ENCODE peak calls at places on chromosomes 12 and 14, in ten cellular contexts. S, L, F, G, Y, J, D, C, P and K are unnamed samples.

GRCh38 chr12:49519574-49519936 is 19.3 kb upstream of the KCNH3 start:
- DNase-seq in S (no peak), L (no peak), F (no peak), G (no peak), Y (no peak), J (no peak), D (no peak), C (no peak), P (no peak), K (no peak)

GRCh38 chr14:49861923-49862673 is 9.5 kb upstream of the NEMF start:
- DNase-seq in S (peak), L (peak), F (peak), G (peak), Y (peak), J (peak), D (peak), C (peak), P (peak), K (peak)

GRCh38 chr12:115979851-115980250 is 297.6 kb downstream of the MED13L start:
- DNase-seq in S (no peak), L (no peak), F (no peak), G (no peak), Y (no peak), J (no peak), D (no peak), C (no peak), P (no peak), K (no peak)

GRCh38 chr14:77962731-77963520 is 163.0 kb downstream of the ADCK1 start:
- DNase-seq in S (no peak), L (no peak), F (no peak), G (no peak), Y (no peak), J (no peak), D (no peak), C (no peak), P (no peak), K (no peak)

GRCh38 chr12:114780746-114781399 is 96.9 kb upstream of the TBX3 start:
- DNase-seq in S (no peak), L (no peak), F (no peak), G (no peak), Y (no peak), J (no peak), D (no peak), C (no peak), P (no peak), K (no peak)

GRCh38 chr12:10235761-10236631 is 23.3 kb downstream of the GABARAPL1 start:
- DNase-seq in S (no peak), L (peak), F (no peak), G (no peak), Y (peak), J (no peak), D (no peak), C (no peak), P (no peak), K (no peak)

GRCh38 chr14:101960225-101960624 is 4.1 kb upstream of the DYNC1H1 start:
- DNase-seq in S (no peak), L (no peak), F (no peak), G (no peak), Y (no peak), J (peak), D (no peak), C (no peak), P (no peak), K (no peak)

GRCh38 chr14:105490318-105490571 is 801 bp upstream of the TEDC1 start:
- DNase-seq in S (no peak), L (peak), F (peak), G (no peak), Y (no peak), J (no peak), D (no peak), C (no peak), P (no peak), K (no peak)

GRCh38 chr12:122909442-122910288 is 13.7 kb upstream of the VPS37B start:
- DNase-seq in S (no peak), L (peak), F (no peak), G (no peak), Y (no peak), J (no peak), D (no peak), C (no peak), P (no peak), K (no peak)

GRCh38 chr14:58747181-58747580 is 109.4 kb downstream of the DACT1 start:
- DNase-seq in S (peak), L (peak), F (peak), G (no peak), Y (no peak), J (no peak), D (no peak), C (peak), P (peak), K (no peak)

GRCh38 chr12:51941669-51942455 is 9.6 kb upstream of the ACVR1B start:
- DNase-seq in S (no peak), L (no peak), F (no peak), G (no peak), Y (no peak), J (no peak), D (no peak), C (peak), P (peak), K (peak)

GRCh38 chr12:82841379-82841778 is 154.7 kb downstream of the TMTC2 start:
- DNase-seq in S (no peak), L (no peak), F (no peak), G (no peak), Y (no peak), J (no peak), D (no peak), C (no peak), P (no peak), K (no peak)

GRCh38 chr14:99339551-99339950 is 67.6 kb upstream of the BCL11B start:
- DNase-seq in S (no peak), L (no peak), F (no peak), G (no peak), Y (no peak), J (no peak), D (no peak), C (no peak), P (no peak), K (no peak)

GRCh38 chr12:1494856-1495255 is 99.5 kb downstream of the FBXL14 start:
- DNase-seq in S (no peak), L (no peak), F (no peak), G (no peak), Y (no peak), J (no peak), D (no peak), C (no peak), P (no peak), K (peak)

GRCh38 chr12:14273911-14274306 is 91.6 kb upstream of the ATF7IP start:
- DNase-seq in S (no peak), L (no peak), F (no peak), G (no peak), Y (no peak), J (no peak), D (no peak), C (no peak), P (no peak), K (no peak)

GRCh38 chr12:111057726-111058125 is 137.3 kb upstream of the MYL2 start:
- DNase-seq in S (no peak), L (no peak), F (no peak), G (no peak), Y (no peak), J (no peak), D (no peak), C (no peak), P (no peak), K (no peak)

GRCh38 chr14:96039633-96040311 is 610 bp downstream of the C14orf132 start:
- DNase-seq in S (no peak), L (no peak), F (peak), G (no peak), Y (peak), J (peak), D (no peak), C (no peak), P (no peak), K (no peak)

GRCh38 chr14:105075364-105076295 is 10.4 kb upstream of the GPR132 start:
- DNase-seq in S (no peak), L (no peak), F (no peak), G (peak), Y (peak), J (no peak), D (peak), C (no peak), P (no peak), K (no peak)

GRCh38 chr12:62631531-62632520 is 165.2 kb downstream of the MON2 start:
- DNase-seq in S (peak), L (peak), F (peak), G (peak), Y (peak), J (peak), D (peak), C (peak), P (peak), K (no peak)

GRCh38 chr14:105087963-105088811 is 23.0 kb upstream of the GPR132 start:
- DNase-seq in S (peak), L (peak), F (peak), G (peak), Y (peak), J (peak), D (no peak), C (peak), P (peak), K (peak)

GRCh38 chr12:109467978-109468676 is 9.0 kb downstream of the KCTD10 start:
- DNase-seq in S (no peak), L (no peak), F (no peak), G (no peak), Y (no peak), J (no peak), D (no peak), C (no peak), P (no peak), K (no peak)

GRCh38 chr14:56841611-56842010 is 31.3 kb upstream of the OTX2 start:
- DNase-seq in S (no peak), L (no peak), F (no peak), G (no peak), Y (no peak), J (no peak), D (no peak), C (no peak), P (no peak), K (no peak)

GRCh38 chr12:32159925-32160324 is 53.3 kb downstream of the BICD1 start:
- DNase-seq in S (no peak), L (no peak), F (no peak), G (no peak), Y (no peak), J (no peak), D (no peak), C (peak), P (no peak), K (no peak)

GRCh38 chr12:120628919-120629318 is 11.5 kb upstream of the CABP1 start:
- DNase-seq in S (no peak), L (peak), F (no peak), G (no peak), Y (peak), J (peak), D (no peak), C (no peak), P (no peak), K (no peak)

GRCh38 chr14:85528080-85528881 is 1.7 kb upstream of the FLRT2 start:
- DNase-seq in S (no peak), L (peak), F (no peak), G (no peak), Y (peak), J (peak), D (peak), C (peak), P (no peak), K (peak)

GRCh38 chr12:132019891-132020290 is 70.1 kb downstream of the EP400 start:
- DNase-seq in S (no peak), L (no peak), F (no peak), G (no peak), Y (no peak), J (no peak), D (no peak), C (no peak), P (no peak), K (no peak)

GRCh38 chr12:76030378-76031080 is 1.0 kb downstream of the PHLDA1 start:
- DNase-seq in S (no peak), L (peak), F (peak), G (peak), Y (peak), J (peak), D (peak), C (no peak), P (no peak), K (no peak)

GRCh38 chr12:6667559-6668210 is 4.8 kb upstream of the ING4 start:
- DNase-seq in S (no peak), L (no peak), F (no peak), G (no peak), Y (no peak), J (no peak), D (no peak), C (no peak), P (no peak), K (no peak)

GRCh38 chr12:94553130-94553519 is 93.5 kb upstream of the CEP83 start:
- DNase-seq in S (no peak), L (no peak), F (no peak), G (no peak), Y (no peak), J (no peak), D (no peak), C (peak), P (no peak), K (no peak)

GRCh38 chr14:99755629-99756603 is 37.3 kb upstream of the EML1 start:
- DNase-seq in S (peak), L (peak), F (peak), G (no peak), Y (no peak), J (no peak), D (peak), C (peak), P (peak), K (peak)

GRCh38 chr12:67364228-67364627 is 95.1 kb downstream of the CAND1 start:
- DNase-seq in S (no peak), L (no peak), F (no peak), G (no peak), Y (no peak), J (no peak), D (no peak), C (no peak), P (no peak), K (no peak)

GRCh38 chr12:45076417-45077031 is 25.6 kb upstream of the DBX2 start:
- DNase-seq in S (no peak), L (no peak), F (no peak), G (no peak), Y (peak), J (no peak), D (no peak), C (no peak), P (no peak), K (no peak)

GRCh38 chr12:114013601-114014345 is 47.6 kb upstream of the RBM19 start:
- DNase-seq in S (no peak), L (no peak), F (no peak), G (no peak), Y (no peak), J (peak), D (no peak), C (peak), P (no peak), K (no peak)

GRCh38 chr12:47817272-47818006 is 2.3 kb downstream of the HDAC7 start:
- DNase-seq in S (no peak), L (no peak), F (no peak), G (no peak), Y (no peak), J (no peak), D (peak), C (no peak), P (no peak), K (no peak)
- TF ChIP-seq CTCF in S (no peak), L (no peak), F (no peak), G (no peak), Y (no peak), J (no peak), D (no peak), C (no peak), P (no peak), K (peak)

GRCh38 chr14:53217283-53217994 is 64.3 kb upstream of the DDHD1 start:
- DNase-seq in S (peak), L (peak), F (peak), G (peak), Y (peak), J (peak), D (peak), C (peak), P (peak), K (peak)
- TF ChIP-seq CTCF in S (no peak), L (peak), F (peak), G (no peak), Y (peak), J (peak), D (peak), C (peak), P (no peak), K (peak)

DNA sequence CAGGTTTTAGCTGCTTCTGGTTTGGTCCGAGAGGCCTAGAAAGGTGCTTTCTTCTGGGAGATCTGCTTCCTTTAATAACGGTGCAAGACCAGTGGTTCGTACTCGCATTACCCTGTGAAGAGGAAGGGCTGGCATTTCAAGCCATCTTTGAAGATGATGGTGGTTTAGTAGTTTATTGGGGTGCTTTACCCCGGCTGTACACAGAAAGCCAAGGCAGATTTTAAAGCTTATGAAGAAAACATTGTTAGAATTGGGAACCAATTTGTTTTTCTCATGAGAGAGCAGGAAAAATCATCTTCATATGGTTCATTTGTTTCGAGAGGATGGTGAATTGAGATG is 3.6 kb downstream of the CCND2 start:
- DNase-seq in S (no peak), L (no peak), F (no peak), G (no peak), Y (no peak), J (no peak), D (no peak), C (no peak), P (no peak), K (no peak)
- TF ChIP-seq CTCF in S (no peak), L (no peak), F (no peak), G (peak), Y (peak), J (peak), D (no peak), C (no peak), P (no peak), K (peak)

GRCh38 chr14:37888234-37888633 is 292.8 kb downstream of the TTC6 start:
- DNase-seq in S (no peak), L (no peak), F (no peak), G (no peak), Y (no peak), J (no peak), D (no peak), C (no peak), P (no peak), K (no peak)

GRCh38 chr14:37894463-37894862 is 299.0 kb downstream of the TTC6 start:
- DNase-seq in S (no peak), L (no peak), F (no peak), G (no peak), Y (no peak), J (no peak), D (no peak), C (no peak), P (no peak), K (no peak)

GRCh38 chr14:37889087-37889486 is 293.7 kb downstream of the TTC6 start:
- DNase-seq in S (no peak), L (no peak), F (no peak), G (no peak), Y (no peak), J (no peak), D (no peak), C (no peak), P (no peak), K (no peak)

GRCh38 chr14:37890095-37890494 is 294.7 kb downstream of the TTC6 start:
- DNase-seq in S (no peak), L (no peak), F (no peak), G (no peak), Y (no peak), J (no peak), D (no peak), C (no peak), P (no peak), K (no peak)
- TF ChIP-seq CTCF in S (no peak), L (no peak), F (no peak), G (no peak), Y (peak), J (peak), D (no peak), C (peak), P (no peak), K (peak)

DNA sequence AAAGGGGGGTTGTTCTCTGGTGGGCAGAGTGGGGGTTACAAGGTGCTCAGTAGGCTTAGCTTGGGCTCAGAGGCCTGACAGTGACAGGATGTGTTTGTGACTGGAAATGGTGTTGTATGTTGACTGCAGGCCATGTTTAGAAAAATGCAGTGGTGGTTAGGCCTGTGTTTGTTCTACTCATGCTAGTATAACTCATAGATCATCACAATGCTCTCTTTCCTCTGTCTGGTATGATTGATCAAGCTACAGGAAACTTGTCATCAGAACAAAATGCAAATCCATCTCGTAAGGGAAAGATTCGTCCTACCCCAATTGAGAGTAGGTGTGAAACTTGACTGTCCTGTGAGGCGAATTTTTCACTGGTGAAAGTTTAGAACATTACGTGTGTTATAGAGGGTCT is 11.8 kb downstream of the TPH2 start:
- DNase-seq in S (no peak), L (no peak), F (no peak), G (no peak), Y (no peak), J (no peak), D (no peak), C (no peak), P (no peak), K (no peak)
- TF ChIP-seq CTCF in S (no peak), L (no peak), F (no peak), G (no peak), Y (no peak), J (no peak), D (no peak), C (no peak), P (no peak), K (no peak)

DNA sequence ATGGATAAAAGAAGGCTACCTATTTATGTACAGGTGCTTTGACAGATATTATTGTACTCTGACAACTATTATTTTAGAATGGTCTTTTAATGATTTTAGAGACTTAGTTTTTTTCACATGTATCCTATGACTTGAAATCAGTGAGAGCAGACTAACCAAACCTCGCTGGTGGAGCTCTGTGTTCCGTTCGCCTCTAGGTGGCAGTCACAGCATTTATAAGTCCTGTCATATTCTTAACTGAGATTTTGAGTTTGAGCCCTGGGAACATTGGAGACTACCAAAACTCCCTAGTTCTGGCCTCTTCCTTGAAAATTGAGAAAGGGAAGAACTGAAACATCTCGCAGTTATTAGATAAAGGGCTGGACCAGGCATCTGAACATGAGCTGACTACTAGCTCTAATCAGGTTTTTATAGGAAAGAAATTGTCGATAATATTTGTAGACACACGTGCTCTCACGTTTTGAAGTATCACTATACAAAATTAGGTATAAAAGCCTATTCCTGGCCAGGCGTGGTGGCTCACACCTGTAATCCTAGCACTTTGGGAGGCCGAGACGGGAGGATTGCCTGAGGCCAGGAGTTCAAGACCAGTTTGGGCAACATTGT is 48.3 kb downstream of the TTLL5 start:
- DNase-seq in S (peak), L (peak), F (peak), G (no peak), Y (peak), J (peak), D (peak), C (peak), P (no peak), K (peak)
- TF ChIP-seq CTCF in S (peak), L (peak), F (peak), G (peak), Y (peak), J (peak), D (peak), C (peak), P (peak), K (peak)

GRCh38 chr12:42915426-42915825 is 325.9 kb upstream of the PRICKLE1 start:
- DNase-seq in S (no peak), L (no peak), F (no peak), G (no peak), Y (no peak), J (no peak), D (no peak), C (no peak), P (no peak), K (no peak)

GRCh38 chr12:42918387-42918786 is 328.8 kb upstream of the PRICKLE1 start:
- DNase-seq in S (no peak), L (no peak), F (peak), G (no peak), Y (no peak), J (no peak), D (no peak), C (no peak), P (no peak), K (no peak)

GRCh38 chr12:42919691-42920090 is 330.1 kb upstream of the PRICKLE1 start:
- DNase-seq in S (no peak), L (no peak), F (no peak), G (no peak), Y (no peak), J (no peak), D (no peak), C (no peak), P (no peak), K (no peak)

GRCh38 chr12:42912367-42912766 is 322.8 kb upstream of the PRICKLE1 start:
- DNase-seq in S (no peak), L (no peak), F (no peak), G (no peak), Y (no peak), J (no peak), D (no peak), C (no peak), P (no peak), K (no peak)

DNA sequence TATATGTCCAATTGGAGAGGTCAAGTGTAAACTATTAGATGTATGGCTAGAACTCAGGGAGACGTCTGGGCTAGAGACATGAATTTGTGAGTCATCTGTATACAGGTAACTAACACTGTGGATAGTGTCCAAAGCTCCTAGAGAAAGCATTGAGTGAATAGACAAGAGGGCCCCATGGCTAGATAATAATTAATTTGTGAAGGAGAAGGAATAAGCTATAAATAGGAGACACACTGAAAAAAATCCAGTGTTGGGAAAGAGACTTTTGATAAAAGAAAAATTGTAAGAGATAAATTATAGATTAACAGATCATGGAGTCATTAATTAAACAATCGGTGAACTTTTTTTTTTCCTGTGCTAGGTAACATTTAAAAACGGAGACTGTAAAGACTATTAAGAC is 326.6 kb upstream of the PRICKLE1 start:
- DNase-seq in S (no peak), L (no peak), F (no peak), G (no peak), Y (no peak), J (no peak), D (no peak), C (no peak), P (no peak), K (no peak)
- TF ChIP-seq CTCF in S (no peak), L (no peak), F (no peak), G (no peak), Y (no peak), J (no peak), D (no peak), C (no peak), P (no peak), K (no peak)